ENCODE peak calls at places on chromosome 16, in four cellular contexts. One of them, this sample, is unnamed.

GRCh38 chr16:81866820-81867440 is 87.8 kb downstream of the PLCG2 start:
- DNase-seq in astrocyte: no peak
- DNase-seq in Peyer's patch: peak; percentile 70
- DNase-seq in AG10803: no peak
- DNase-seq in this sample: no peak

GRCh38 chr16:49967012-49967559 is 57.9 kb upstream of the CNEP1R1 start:
- DNase-seq in AG10803: no peak
- DNase-seq in Peyer's patch: no peak
- DNase-seq in astrocyte: no peak
- DNase-seq in this sample: no peak

GRCh38 chr16:3519581-3519980 is 18.8 kb downstream of the CLUAP1 start:
- DNase-seq in astrocyte: no peak
- DNase-seq in Peyer's patch: no peak
- DNase-seq in AG10803: peak; percentile 24
- DNase-seq in this sample: no peak

GRCh38 chr16:57645691-57646387 is 17.4 kb downstream of the ADGRG1 start:
- DNase-seq in Peyer's patch: no peak
- DNase-seq in AG10803: peak; percentile 40
- DNase-seq in astrocyte: no peak
- DNase-seq in this sample: no peak

GRCh38 chr16:46947900-46948547 is 25.4 kb downstream of the DNAJA2 start:
- DNase-seq in AG10803: peak; percentile 47
- DNase-seq in astrocyte: peak; percentile 4
- DNase-seq in Peyer's patch: peak; percentile 38
- DNase-seq in this sample: no peak

GRCh38 chr16:84940670-84941551 is 70.4 kb downstream of the ZDHHC7 start:
- DNase-seq in Peyer's patch: no peak
- DNase-seq in astrocyte: no peak
- DNase-seq in AG10803: peak; percentile 79
- DNase-seq in this sample: no peak

GRCh38 chr16:48503779-48504178 is 106.2 kb downstream of the N4BP1 start:
- DNase-seq in AG10803: peak; percentile 90
- DNase-seq in astrocyte: peak; percentile 57
- DNase-seq in Peyer's patch: peak; percentile 62
- DNase-seq in this sample: no peak

GRCh38 chr16:71254832-71255560 is 24.5 kb upstream of the HYDIN start:
- DNase-seq in AG10803: no peak
- DNase-seq in astrocyte: no peak
- DNase-seq in Peyer's patch: no peak
- DNase-seq in this sample: no peak

GRCh38 chr16:89890200-89890599 is 16.8 kb downstream of the TCF25 start:
- DNase-seq in astrocyte: peak; percentile 62
- DNase-seq in Peyer's patch: no peak
- DNase-seq in AG10803: no peak
- DNase-seq in this sample: no peak

GRCh38 chr16:81838794-81839193 is 59.7 kb downstream of the PLCG2 start:
- DNase-seq in astrocyte: peak; percentile 42
- DNase-seq in Peyer's patch: no peak
- DNase-seq in AG10803: peak; percentile 23
- DNase-seq in this sample: no peak

GRCh38 chr16:11138769-11139623 is 117.0 kb downstream of the SOCS1 start:
- DNase-seq in astrocyte: no peak
- DNase-seq in AG10803: peak; percentile 71
- DNase-seq in Peyer's patch: no peak
- DNase-seq in this sample: no peak

GRCh38 chr16:17368511-17368910 is 102.2 kb downstream of the XYLT1 start:
- DNase-seq in astrocyte: no peak
- DNase-seq in Peyer's patch: peak; percentile 41
- DNase-seq in AG10803: no peak
- DNase-seq in this sample: no peak

GRCh38 chr16:10835281-10835931 is 16.8 kb upstream of the TVP23A start:
- DNase-seq in astrocyte: no peak
- DNase-seq in AG10803: no peak
- DNase-seq in Peyer's patch: no peak
- DNase-seq in this sample: no peak

GRCh38 chr16:77993111-77993571 is 29.2 kb upstream of the CLEC3A start:
- DNase-seq in Peyer's patch: no peak
- DNase-seq in AG10803: peak; percentile 76
- DNase-seq in astrocyte: peak; percentile 70
- DNase-seq in this sample: no peak

GRCh38 chr16:60064026-60064425 is 1329.9 kb upstream of the GOT2 start:
- DNase-seq in Peyer's patch: no peak
- DNase-seq in AG10803: peak; percentile 1
- DNase-seq in astrocyte: no peak
- DNase-seq in this sample: no peak

GRCh38 chr16:71358464-71359031 is at the start of gene CALB2:
- DNase-seq in AG10803: peak; percentile 42
- DNase-seq in astrocyte: no peak
- DNase-seq in Peyer's patch: peak; percentile 80
- DNase-seq in this sample: no peak

GRCh38 chr16:27729516-27730304 is 179.8 kb downstream of the KATNIP start:
- DNase-seq in astrocyte: peak; percentile 85
- DNase-seq in AG10803: no peak
- DNase-seq in Peyer's patch: no peak
- DNase-seq in this sample: no peak

GRCh38 chr16:10085078-10085798 is 97.0 kb downstream of the GRIN2A start:
- DNase-seq in AG10803: no peak
- DNase-seq in astrocyte: no peak
- DNase-seq in Peyer's patch: no peak
- DNase-seq in this sample: no peak

GRCh38 chr16:31088459-31089183 is at the start of gene PRSS53:
- DNase-seq in AG10803: no peak
- DNase-seq in astrocyte: no peak
- DNase-seq in Peyer's patch: no peak
- DNase-seq in this sample: no peak

GRCh38 chr16:24539850-24540484 is 601 bp downstream of the RBBP6 start:
- DNase-seq in astrocyte: peak; percentile 34
- DNase-seq in AG10803: peak; percentile 58
- DNase-seq in Peyer's patch: peak; percentile 76
- DNase-seq in this sample: peak; percentile 75

GRCh38 chr16:83669456-83669855 is 138.3 kb upstream of the HSBP1 start:
- DNase-seq in AG10803: no peak
- DNase-seq in astrocyte: no peak
- DNase-seq in Peyer's patch: peak; percentile 54
- DNase-seq in this sample: no peak

GRCh38 chr16:58421529-58421928 is 29.3 kb downstream of the GINS3 start:
- DNase-seq in Peyer's patch: no peak
- DNase-seq in AG10803: peak; percentile 49
- DNase-seq in astrocyte: peak; percentile 76
- DNase-seq in this sample: no peak

GRCh38 chr16:27951752-27952151 is 111.8 kb downstream of the GSG1L start:
- DNase-seq in astrocyte: peak; percentile 41
- DNase-seq in AG10803: peak; percentile 65
- DNase-seq in Peyer's patch: no peak
- DNase-seq in this sample: peak; percentile 62

GRCh38 chr16:75308011-75308410 is 56.6 kb upstream of the BCAR1 start:
- DNase-seq in Peyer's patch: no peak
- DNase-seq in AG10803: no peak
- DNase-seq in astrocyte: no peak
- DNase-seq in this sample: no peak

GRCh38 chr16:30023586-30023985 is 588 bp downstream of the C16orf92 start:
- DNase-seq in astrocyte: no peak
- DNase-seq in AG10803: no peak
- DNase-seq in Peyer's patch: no peak
- DNase-seq in this sample: no peak

GRCh38 chr16:68351991-68352431 is 41.2 kb downstream of the PRMT7 start:
- DNase-seq in astrocyte: no peak
- DNase-seq in Peyer's patch: peak; percentile 83
- DNase-seq in AG10803: no peak
- DNase-seq in this sample: no peak

GRCh38 chr16:3485821-3486505 is 9.3 kb downstream of the C16orf90 start:
- DNase-seq in Peyer's patch: no peak
- DNase-seq in astrocyte: no peak
- DNase-seq in AG10803: no peak
- DNase-seq in this sample: no peak

GRCh38 chr16:57612494-57612893 is 15.9 kb upstream of the ADGRG1 start:
- DNase-seq in AG10803: no peak
- DNase-seq in Peyer's patch: peak; percentile 43
- DNase-seq in astrocyte: no peak
- DNase-seq in this sample: no peak

GRCh38 chr16:72937916-72938315 is 110.0 kb downstream of the ZFHX3 start:
- DNase-seq in AG10803: no peak
- DNase-seq in astrocyte: no peak
- DNase-seq in Peyer's patch: no peak
- DNase-seq in this sample: no peak

GRCh38 chr16:70483426-70483825 is 29.0 kb downstream of the FCSK start:
- DNase-seq in astrocyte: no peak
- DNase-seq in AG10803: no peak
- DNase-seq in Peyer's patch: no peak
- DNase-seq in this sample: no peak

GRCh38 chr16:10594312-10594950 is 14.0 kb upstream of the EMP2 start:
- DNase-seq in Peyer's patch: peak; percentile 85
- DNase-seq in AG10803: no peak
- DNase-seq in astrocyte: no peak
- DNase-seq in this sample: no peak

GRCh38 chr16:8714143-8714542 is 39.7 kb downstream of the ABAT start:
- DNase-seq in Peyer's patch: no peak
- DNase-seq in astrocyte: no peak
- DNase-seq in AG10803: no peak
- DNase-seq in this sample: no peak

GRCh38 chr16:54430491-54431030 is 144.0 kb upstream of the IRX3 start:
- DNase-seq in AG10803: peak; percentile 91
- DNase-seq in astrocyte: peak; percentile 49
- DNase-seq in Peyer's patch: no peak
- DNase-seq in this sample: no peak

GRCh38 chr16:2770057-2770780 is 6.9 kb downstream of the ELOB start:
- DNase-seq in astrocyte: no peak
- DNase-seq in Peyer's patch: no peak
- DNase-seq in AG10803: no peak
- DNase-seq in this sample: no peak

GRCh38 chr16:29926675-29927522 is 873 bp upstream of the KCTD13 start:
- DNase-seq in Peyer's patch: peak; percentile 53
- DNase-seq in AG10803: peak; percentile 34
- DNase-seq in astrocyte: no peak
- DNase-seq in this sample: no peak

GRCh38 chr16:25063102-25063501 is 47.9 kb upstream of the ARHGAP17 start:
- DNase-seq in Peyer's patch: no peak
- DNase-seq in astrocyte: no peak
- DNase-seq in AG10803: no peak
- DNase-seq in this sample: no peak

GRCh38 chr16:64196444-64196843 is 925.4 kb downstream of the CDH11 start:
- DNase-seq in astrocyte: peak; percentile 76
- DNase-seq in AG10803: peak; percentile 56
- DNase-seq in Peyer's patch: no peak
- DNase-seq in this sample: no peak

GRCh38 chr16:79334127-79334526 is 266.4 kb downstream of the MAF start:
- DNase-seq in Peyer's patch: peak; percentile 49
- DNase-seq in astrocyte: no peak
- DNase-seq in AG10803: no peak
- DNase-seq in this sample: no peak

GRCh38 chr16:65621640-65622039 is 499.8 kb upstream of the CDH11 start:
- DNase-seq in astrocyte: no peak
- DNase-seq in Peyer's patch: no peak
- DNase-seq in AG10803: no peak
- DNase-seq in this sample: no peak

GRCh38 chr16:65619606-65620005 is 497.7 kb upstream of the CDH11 start:
- DNase-seq in AG10803: no peak
- DNase-seq in astrocyte: no peak
- DNase-seq in Peyer's patch: no peak
- DNase-seq in this sample: no peak

GRCh38 chr16:65624246-65624645 is 502.4 kb upstream of the CDH11 start:
- DNase-seq in Peyer's patch: no peak
- DNase-seq in astrocyte: no peak
- DNase-seq in AG10803: no peak
- DNase-seq in this sample: no peak

GRCh38 chr16:65624696-65625095 is 502.8 kb upstream of the CDH11 start:
- DNase-seq in astrocyte: peak; percentile 8
- DNase-seq in AG10803: peak; percentile 88
- DNase-seq in Peyer's patch: no peak
- DNase-seq in this sample: no peak

DNA sequence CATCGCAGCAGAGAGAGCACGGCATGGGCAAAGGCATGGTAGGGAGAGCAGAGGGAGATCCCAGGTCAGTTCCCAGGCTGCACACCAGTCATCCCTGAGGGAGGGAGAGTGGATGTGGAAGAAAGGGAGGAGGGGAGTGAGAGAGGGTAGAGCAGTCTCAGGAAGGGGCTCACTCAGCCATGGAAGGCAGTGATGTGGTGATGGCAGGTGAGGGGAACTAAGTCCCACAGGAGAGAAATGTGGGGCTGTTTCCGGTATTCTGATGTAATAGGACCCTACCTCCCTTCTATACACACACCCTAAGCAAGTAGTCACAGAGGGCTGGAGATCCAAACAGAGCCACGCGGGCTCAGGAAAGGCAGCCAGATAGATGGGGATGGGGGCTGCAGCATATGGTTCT is 500.3 kb upstream of the CDH11 start:
- DNase-seq in Peyer's patch: no peak
- DNase-seq in astrocyte: no peak
- DNase-seq in AG10803: no peak
- DNase-seq in this sample: no peak
- H3K4me3 ChIP-seq in Peyer's patch: no peak overlapping the region
- H3K4me3 ChIP-seq in astrocyte: no peak overlapping the region
- H3K4me3 ChIP-seq in AG10803: no peak overlapping the region
- H3K4me3 ChIP-seq in this sample: no peak overlapping the region

GRCh38 chr16:88323041-88323440 is 59.7 kb upstream of the ZNF469 start:
- DNase-seq in AG10803: no peak
- DNase-seq in astrocyte: no peak
- DNase-seq in Peyer's patch: no peak
- DNase-seq in this sample: no peak
- TF ChIP-seq CTCF in AG10803: no peak
- TF ChIP-seq CTCF in astrocyte: no peak
- TF ChIP-seq CTCF in Peyer's patch: no peak
- TF ChIP-seq CTCF in this sample: no peak

GRCh38 chr16:15542261-15542660 is 100.7 kb downstream of the MARF1 start:
- DNase-seq in astrocyte: no peak
- DNase-seq in Peyer's patch: no peak
- DNase-seq in AG10803: no peak
- DNase-seq in this sample: no peak

GRCh38 chr16:15539197-15539596 is 103.8 kb downstream of the MARF1 start:
- DNase-seq in Peyer's patch: no peak
- DNase-seq in AG10803: no peak
- DNase-seq in astrocyte: no peak
- DNase-seq in this sample: no peak

GRCh38 chr16:15544405-15544804 is 98.5 kb downstream of the MARF1 start:
- DNase-seq in astrocyte: no peak
- DNase-seq in AG10803: no peak
- DNase-seq in Peyer's patch: no peak
- DNase-seq in this sample: no peak

GRCh38 chr16:15545544-15545943 is 97.4 kb downstream of the MARF1 start:
- DNase-seq in astrocyte: no peak
- DNase-seq in Peyer's patch: no peak
- DNase-seq in AG10803: no peak
- DNase-seq in this sample: no peak

GRCh38 chr16:15542734-15543347 is 100.1 kb downstream of the MARF1 start:
- DNase-seq in AG10803: no peak
- DNase-seq in astrocyte: no peak
- DNase-seq in Peyer's patch: no peak
- DNase-seq in this sample: no peak
- H3K4me3 ChIP-seq in AG10803: no peak overlapping the region
- H3K4me3 ChIP-seq in astrocyte: no peak overlapping the region
- H3K4me3 ChIP-seq in Peyer's patch: no peak overlapping the region
- H3K4me3 ChIP-seq in this sample: no peak overlapping the region

GRCh38 chr16:86834451-86835035 is 256.2 kb downstream of the FOXL1 start:
- DNase-seq in Peyer's patch: no peak
- DNase-seq in AG10803: peak; percentile 35
- DNase-seq in astrocyte: peak; percentile 70
- DNase-seq in this sample: no peak
- TF ChIP-seq CTCF in Peyer's patch: no peak
- TF ChIP-seq CTCF in AG10803: peak; percentile 38
- TF ChIP-seq CTCF in astrocyte: peak; percentile 22
- TF ChIP-seq CTCF in this sample: peak; percentile 33

GRCh38 chr16:56258508-56259424 is 67.5 kb downstream of the GNAO1 start:
- DNase-seq in AG10803: no peak
- DNase-seq in astrocyte: no peak
- DNase-seq in Peyer's patch: no peak
- DNase-seq in this sample: no peak
- H3K4me3 ChIP-seq in AG10803: no peak overlapping the region
- H3K4me3 ChIP-seq in astrocyte: no peak overlapping the region
- H3K4me3 ChIP-seq in Peyer's patch: no peak overlapping the region
- H3K4me3 ChIP-seq in this sample: no peak overlapping the region